ENCODE peak calls at places on chromosome 3, in eight cellular contexts. O, H, Q, V, W, C, Y and R are unnamed samples.

GRCh38 chr3:11385329-11385728 is 113.1 kb downstream of the ATG7 start:
- DNase-seq in O (no peak), H (no peak), Q (no peak), V (no peak), W (no peak), C (no peak), Y (no peak), R (no peak)

GRCh38 chr3:73727117-73727802 is 102.5 kb upstream of the PDZRN3 start:
- DNase-seq in O (no peak), H (no peak), Q (no peak), V (peak; percentile 40), W (no peak), C (peak; percentile 50), Y (peak; percentile 7), R (no peak)

GRCh38 chr3:131543714-131544113 is 40.9 kb upstream of the MRPL3 start:
- DNase-seq in O (no peak), H (no peak), Q (no peak), V (peak; percentile 17), W (no peak), C (peak; percentile 78), Y (peak; percentile 17), R (no peak)

GRCh38 chr3:190345027-190345821 is 23.0 kb upstream of the CLDN1 start:
- DNase-seq in O (no peak), H (no peak), Q (no peak), V (no peak), W (no peak), C (no peak), Y (peak; percentile 86), R (no peak)

GRCh38 chr3:192481638-192482037 is 245.7 kb downstream of the FGF12 start:
- DNase-seq in O (no peak), H (no peak), Q (no peak), V (no peak), W (no peak), C (no peak), Y (no peak), R (no peak)

GRCh38 chr3:197936819-197937384 is 13.1 kb upstream of the RPL35A start:
- DNase-seq in O (no peak), H (no peak), Q (no peak), V (no peak), W (no peak), C (no peak), Y (no peak), R (no peak)

GRCh38 chr3:126024049-126024854 is 55.3 kb downstream of the ROPN1B start:
- DNase-seq in O (no peak), H (no peak), Q (no peak), V (no peak), W (no peak), C (no peak), Y (no peak), R (no peak)

GRCh38 chr3:173065543-173065970 is 75.5 kb downstream of the SPATA16 start:
- DNase-seq in O (no peak), H (no peak), Q (no peak), V (no peak), W (no peak), C (no peak), Y (no peak), R (no peak)

GRCh38 chr3:150599611-150600297 is 3.4 kb upstream of the SELENOT start:
- DNase-seq in O (no peak), H (no peak), Q (no peak), V (no peak), W (no peak), C (no peak), Y (no peak), R (no peak)